ENCODE peak calls at places on chromosomes 13 and 19, in seven cellular contexts. T is GM23248, I is mesendoderm, M is tibial artery, F is fibroblast of the aortic adventitia, C is mucosa of descending colon, J is left ventricle myocardium inferior. W is an unnamed sample.

GRCh38 chr13:74287672-74288169 is 153.5 kb upstream of the KLF12 start:
- DNase-seq in T (peak; percentile 55), I (peak; percentile 92), M (peak; percentile 84), F (peak; percentile 61), C (peak; percentile 88), J (peak; percentile 71), W (peak; percentile 68)

GRCh38 chr19:30269638-30270037 is 102.5 kb upstream of the ZNF536 start:
- DNase-seq in T (no peak), I (no peak), M (no peak), F (no peak), C (no peak), J (no peak), W (no peak)

GRCh38 chr13:23504188-23504587 is 66.0 kb upstream of the TNFRSF19 start:
- DNase-seq in T (peak; percentile 78), I (no peak), M (no peak), F (no peak), C (no peak), J (no peak), W (no peak)

GRCh38 chr19:30229524-30230174 is 142.5 kb upstream of the ZNF536 start:
- DNase-seq in T (no peak), I (peak; percentile 82), M (no peak), F (no peak), C (no peak), J (no peak), W (no peak)

GRCh38 chr13:23921451-23921888 is 24.2 kb upstream of the C1QTNF9B start:
- DNase-seq in T (peak; percentile 77), I (peak; percentile 93), M (no peak), F (peak; percentile 73), C (no peak), J (no peak), W (no peak)

GRCh38 chr13:91126806-91127205 is 220.7 kb upstream of the MIR17HG start:
- DNase-seq in T (no peak), I (no peak), M (no peak), F (no peak), C (no peak), J (no peak), W (no peak)

GRCh38 chr19:53511357-53511756 is 26.6 kb upstream of the ZNF331 start:
- DNase-seq in T (no peak), I (no peak), M (no peak), F (no peak), C (no peak), J (no peak), W (no peak)

GRCh38 chr19:50417850-50418185 is 920 bp upstream of the SPIB start:
- DNase-seq in T (no peak), I (no peak), M (no peak), F (no peak), C (no peak), J (no peak), W (no peak)

GRCh38 chr13:25300861-25301346 is 521 bp upstream of the NUP58 start:
- DNase-seq in T (no peak), I (no peak), M (no peak), F (no peak), C (peak; percentile 67), J (peak; percentile 24), W (peak; percentile 31)

GRCh38 chr13:39890537-39890936 is 235.1 kb downstream of the COG6 start:
- DNase-seq in T (no peak), I (no peak), M (no peak), F (peak; percentile 56), C (no peak), J (no peak), W (no peak)

GRCh38 chr13:40776681-40777165 is 5.7 kb upstream of the MRPS31 start:
- DNase-seq in T (peak; percentile 23), I (no peak), M (no peak), F (no peak), C (peak; percentile 70), J (no peak), W (no peak)

GRCh38 chr19:12034196-12034595 is 1.3 kb downstream of the ZNF433 start:
- DNase-seq in T (peak; percentile 19), I (no peak), M (no peak), F (peak; percentile 15), C (no peak), J (no peak), W (no peak)

GRCh38 chr19:49474545-49474930 is 523 bp downstream of the FLT3LG start:
- DNase-seq in T (no peak), I (no peak), M (no peak), F (no peak), C (no peak), J (no peak), W (no peak)

GRCh38 chr13:21849323-21849722 is 178.4 kb downstream of the FGF9 start:
- DNase-seq in T (peak; percentile 48), I (peak; percentile 74), M (no peak), F (peak; percentile 3), C (no peak), J (no peak), W (peak; percentile 19)

GRCh38 chr19:34367424-34367957 is 2.5 kb downstream of the GPI start:
- DNase-seq in T (no peak), I (no peak), M (no peak), F (no peak), C (no peak), J (no peak), W (peak; percentile 36)

GRCh38 chr19:34373601-34374288 is 8.7 kb downstream of the GPI start:
- DNase-seq in T (no peak), I (no peak), M (no peak), F (no peak), C (no peak), J (no peak), W (no peak)

GRCh38 chr19:34370117-34370516 is 5.1 kb downstream of the GPI start:
- DNase-seq in T (no peak), I (no peak), M (no peak), F (no peak), C (no peak), J (no peak), W (no peak)

GRCh38 chr19:34368338-34368737 is 3.3 kb downstream of the GPI start:
- DNase-seq in T (no peak), I (no peak), M (no peak), F (no peak), C (no peak), J (no peak), W (no peak)

GRCh38 chr19:34370983-34371382 is 6.0 kb downstream of the GPI start:
- DNase-seq in T (no peak), I (no peak), M (no peak), F (no peak), C (no peak), J (no peak), W (no peak)
- H3K4me3 ChIP-seq in T (no peak overlapping the region), I (no peak overlapping the region), M (no peak overlapping the region), F (no peak overlapping the region), C (no peak overlapping the region), J (no peak overlapping the region), W (no peak overlapping the region)

DNA sequence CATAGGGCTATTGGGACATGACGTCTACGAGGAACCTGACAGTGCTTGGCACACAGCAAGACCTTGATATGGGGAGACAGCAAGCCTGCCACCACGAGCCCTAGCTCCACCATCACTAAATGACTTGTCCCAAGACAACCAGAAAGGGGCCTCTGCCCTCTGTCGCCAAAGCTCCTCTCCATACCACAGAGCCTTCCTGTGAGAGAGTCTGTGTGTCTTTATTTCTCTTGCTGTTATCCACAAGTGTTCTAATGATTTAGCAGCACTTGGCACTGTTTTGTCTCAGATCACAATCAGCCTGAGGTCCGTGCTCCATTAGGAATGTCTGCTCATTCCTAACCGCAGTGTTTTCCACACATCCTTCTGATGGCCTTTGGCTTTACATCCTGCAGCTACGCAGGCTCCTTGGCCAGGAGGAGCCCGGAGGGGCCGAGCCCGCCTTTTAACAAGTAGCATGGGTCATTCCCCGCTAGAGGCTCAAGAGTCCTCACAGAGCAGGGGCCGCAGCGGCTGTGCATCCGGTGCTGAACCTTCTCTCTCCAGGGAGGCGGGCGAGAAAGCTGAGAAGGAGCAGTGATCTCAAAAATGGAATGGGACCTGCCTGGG is 61.0 kb upstream of the HMGB1 start:
- DNase-seq in T (no peak), I (peak; percentile 16), M (no peak), F (peak; percentile 39), C (no peak), J (peak; percentile 18), W (no peak)
- H3K4me3 ChIP-seq in T (no peak overlapping the region), I (no peak overlapping the region), M (no peak overlapping the region), F (no peak overlapping the region), C (no peak overlapping the region), J (no peak overlapping the region), W (no peak overlapping the region)

GRCh38 chr13:31111136-31111535 is 50.6 kb downstream of the HSPH1 start:
- DNase-seq in T (peak; percentile 21), I (no peak), M (no peak), F (no peak), C (no peak), J (no peak), W (no peak)

GRCh38 chr13:31115616-31116015 is 46.1 kb downstream of the HSPH1 start:
- DNase-seq in T (no peak), I (peak; percentile 46), M (no peak), F (no peak), C (no peak), J (no peak), W (no peak)

GRCh38 chr13:31110617-31111016 is 51.1 kb downstream of the HSPH1 start:
- DNase-seq in T (no peak), I (no peak), M (peak; percentile 75), F (no peak), C (no peak), J (no peak), W (no peak)

GRCh38 chr13:31116224-31116623 is 45.5 kb downstream of the HSPH1 start:
- DNase-seq in T (no peak), I (no peak), M (no peak), F (no peak), C (no peak), J (no peak), W (peak; percentile 34)

DNA sequence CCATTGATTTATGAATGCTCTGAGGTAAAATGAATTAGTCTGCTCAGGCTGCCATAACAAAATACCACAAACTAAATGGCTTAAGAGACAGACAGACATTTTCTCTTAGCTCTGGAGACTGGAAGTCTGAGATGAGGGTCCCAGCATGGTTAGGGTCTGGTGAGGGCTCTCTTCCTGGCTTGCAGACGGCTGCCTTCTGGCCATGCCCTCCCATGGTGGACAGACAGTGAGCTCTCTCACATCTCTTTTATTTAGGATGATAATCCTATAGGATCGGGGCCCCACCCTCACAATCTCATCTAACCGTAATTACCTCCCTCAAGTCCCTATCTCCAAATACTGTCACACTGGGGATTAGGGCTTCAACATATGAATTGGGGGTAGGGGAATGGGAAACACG is 47.1 kb downstream of the HSPH1 start:
- DNase-seq in T (no peak), I (no peak), M (no peak), F (no peak), C (no peak), J (no peak), W (peak; percentile 2)
- H3K4me3 ChIP-seq in T (no peak overlapping the region), I (no peak overlapping the region), M (no peak overlapping the region), F (no peak overlapping the region), C (no peak overlapping the region), J (no peak overlapping the region), W (no peak overlapping the region)

DNA sequence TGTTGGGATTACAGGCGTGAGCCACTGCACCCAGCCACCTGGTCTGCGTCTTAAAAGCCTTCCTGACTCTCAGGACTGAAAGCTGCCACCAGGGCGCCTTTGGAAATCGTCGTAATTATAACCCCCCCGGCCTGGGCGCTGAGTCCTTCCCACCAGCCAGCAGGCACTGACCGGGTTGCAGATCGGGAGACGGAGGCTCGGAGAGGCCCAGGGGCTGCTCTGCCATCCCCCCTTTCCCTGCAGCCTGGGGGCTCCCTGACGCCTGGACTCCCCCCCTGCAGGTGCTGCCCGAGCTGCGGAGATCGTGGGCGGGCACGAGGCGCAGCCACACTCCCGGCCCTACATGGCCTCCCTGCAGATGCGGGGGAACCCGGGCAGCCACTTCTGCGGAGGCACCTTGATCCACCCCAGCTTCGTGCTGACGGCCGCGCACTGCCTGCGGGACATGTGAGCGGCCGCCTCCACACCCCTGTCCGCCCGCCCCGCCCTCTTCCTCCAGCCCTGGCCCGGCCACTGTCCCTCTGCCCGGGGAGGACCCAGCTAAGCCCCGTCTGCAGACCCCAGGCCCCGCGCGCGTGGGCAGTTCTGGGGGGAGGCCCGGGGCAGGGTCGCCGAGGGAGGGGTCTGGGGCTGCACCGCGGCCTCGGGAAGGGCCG is 2.5 kb downstream of the PRTN3 start:
- DNase-seq in T (peak; percentile 44), I (peak; percentile 51), M (no peak), F (no peak), C (no peak), J (no peak), W (peak; percentile 61)
- H3K4me3 ChIP-seq in T (no peak overlapping the region), I (no peak overlapping the region), M (peak overlapping the region; percentile 8), F (no peak overlapping the region), C (no peak overlapping the region), J (peak overlapping the region; percentile 49), W (no peak overlapping the region)

W was measured in adrenal gland.